ENCODE peak calls at places on chromosomes 4 and X, in seven cellular contexts. L is neuronal stem cell, E is IMR-90, C is mesendoderm, Y is H9, R is mesenchymal stem cell, H is H1. F is an unnamed sample.

GRCh38 chr4:108359936-108360681 is 191.4 kb upstream of the LEF1 start:
- DNase-seq in L (no peak), E (no peak), C (peak; percentile 90), Y (no peak), R (peak; percentile 14), H (no peak), F (no peak)

GRCh38 chrX:119477812-119478232 is 9.6 kb downstream of the SLC25A5 start:
- DNase-seq in L (no peak), E (peak; percentile 93), C (no peak), Y (no peak), R (peak; percentile 95), H (no peak), F (peak; percentile 73)

GRCh38 chr4:67765928-67766327 is 11.7 kb upstream of the GNRHR start:
- DNase-seq in L (no peak), E (peak; percentile 31), C (no peak), Y (no peak), R (no peak), H (no peak), F (no peak)

GRCh38 chr4:186472948-186473347 is 82.4 kb downstream of the MTNR1A start:
- DNase-seq in L (peak; percentile 17), E (peak; percentile 56), C (peak; percentile 72), Y (peak; percentile 43), R (peak; percentile 33), H (no peak), F (no peak)

GRCh38 chrX:13747836-13748235 is 13.3 kb downstream of the OFD1 start:
- DNase-seq in L (no peak), E (peak; percentile 76), C (peak; percentile 51), Y (no peak), R (peak; percentile 63), H (no peak), F (no peak)

GRCh38 chr4:10983274-10983673 is 298.7 kb upstream of the CLNK start:
- DNase-seq in L (no peak), E (no peak), C (peak; percentile 89), Y (no peak), R (no peak), H (no peak), F (peak; percentile 19)

GRCh38 chr4:57424231-57424897 is 314.2 kb upstream of the IGFBP7 start:
- DNase-seq in L (no peak), E (peak; percentile 14), C (peak; percentile 71), Y (no peak), R (no peak), H (no peak), F (peak; percentile 66)

GRCh38 chrX:115592997-115593734 is 32.2 kb downstream of the PLS3 start:
- DNase-seq in L (no peak), E (peak; percentile 56), C (peak; percentile 66), Y (no peak), R (peak; percentile 36), H (no peak), F (peak; percentile 71)

GRCh38 chr4:25915359-25915716 is 1.3 kb downstream of the SMIM20 start:
- DNase-seq in L (no peak), E (no peak), C (no peak), Y (no peak), R (no peak), H (no peak), F (no peak)

GRCh38 chrX:119427024-119427794 is 28.1 kb downstream of the SLC25A43 start:
- DNase-seq in L (no peak), E (peak; percentile 34), C (no peak), Y (no peak), R (peak; percentile 18), H (no peak), F (no peak)

DNA sequence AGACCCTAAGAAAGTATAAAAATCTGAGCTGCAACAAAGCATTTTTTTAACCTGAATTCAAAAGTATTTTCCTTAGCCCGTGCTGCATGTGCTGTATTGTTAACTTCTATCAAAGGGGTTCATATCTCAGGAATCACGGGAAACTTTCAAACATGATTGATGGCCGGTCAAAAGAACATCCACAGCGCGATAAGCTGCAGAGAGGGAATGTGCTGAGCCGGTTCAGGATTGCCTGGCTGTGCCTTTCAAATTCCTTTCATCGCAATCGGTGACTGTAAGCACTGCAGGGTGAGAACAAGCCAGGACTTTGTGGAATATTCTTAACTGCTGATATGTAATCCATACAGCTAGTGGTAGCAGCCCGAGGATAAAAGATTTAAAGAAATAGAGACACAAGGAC is 210.9 kb upstream of the NOCT start:
- DNase-seq in L (no peak), E (peak; percentile 7), C (peak; percentile 19), Y (no peak), R (no peak), H (no peak), F (peak; percentile 33)
- H2AK5ac ChIP-seq in L (no peak overlapping the region), E (no peak overlapping the region), C (no peak overlapping the region), Y (no peak overlapping the region), R (no peak overlapping the region), H (no peak overlapping the region), F (no peak overlapping the region)

GRCh38 chr4:41806807-41807206 is 58.3 kb upstream of the PHOX2B start:
- DNase-seq in L (no peak), E (no peak), C (no peak), Y (no peak), R (no peak), H (no peak), F (no peak)
- H3K23ac ChIP-seq in L (no peak overlapping the region), E (no peak overlapping the region), C (no peak overlapping the region), Y (no peak overlapping the region), R (no peak overlapping the region), H (no peak overlapping the region), F (no peak overlapping the region)

GRCh38 chrX:39564751-39565150 is 533.0 kb downstream of the BCOR start:
- DNase-seq in L (no peak), E (no peak), C (peak; percentile 26), Y (no peak), R (no peak), H (no peak), F (peak; percentile 78)
- H2AK5ac ChIP-seq in L (no peak overlapping the region), E (no peak overlapping the region), C (no peak overlapping the region), Y (no peak overlapping the region), R (no peak overlapping the region), H (no peak overlapping the region), F (no peak overlapping the region)

GRCh38 chrX:5788930-5789329 is 439.7 kb downstream of the NLGN4X start:
- DNase-seq in L (no peak), E (no peak), C (no peak), Y (no peak), R (no peak), H (no peak), F (no peak)
- H3K23ac ChIP-seq in L (no peak overlapping the region), E (no peak overlapping the region), C (no peak overlapping the region), Y (no peak overlapping the region), R (no peak overlapping the region), H (no peak overlapping the region), F (no peak overlapping the region)

GRCh38 chrX:56216332-56216731 is 15.8 kb upstream of the KLF8 start:
- DNase-seq in L (no peak), E (no peak), C (no peak), Y (no peak), R (no peak), H (no peak), F (no peak)
- H2AK5ac ChIP-seq in L (no peak overlapping the region), E (no peak overlapping the region), C (no peak overlapping the region), Y (no peak overlapping the region), R (no peak overlapping the region), H (no peak overlapping the region), F (no peak overlapping the region)

DNA sequence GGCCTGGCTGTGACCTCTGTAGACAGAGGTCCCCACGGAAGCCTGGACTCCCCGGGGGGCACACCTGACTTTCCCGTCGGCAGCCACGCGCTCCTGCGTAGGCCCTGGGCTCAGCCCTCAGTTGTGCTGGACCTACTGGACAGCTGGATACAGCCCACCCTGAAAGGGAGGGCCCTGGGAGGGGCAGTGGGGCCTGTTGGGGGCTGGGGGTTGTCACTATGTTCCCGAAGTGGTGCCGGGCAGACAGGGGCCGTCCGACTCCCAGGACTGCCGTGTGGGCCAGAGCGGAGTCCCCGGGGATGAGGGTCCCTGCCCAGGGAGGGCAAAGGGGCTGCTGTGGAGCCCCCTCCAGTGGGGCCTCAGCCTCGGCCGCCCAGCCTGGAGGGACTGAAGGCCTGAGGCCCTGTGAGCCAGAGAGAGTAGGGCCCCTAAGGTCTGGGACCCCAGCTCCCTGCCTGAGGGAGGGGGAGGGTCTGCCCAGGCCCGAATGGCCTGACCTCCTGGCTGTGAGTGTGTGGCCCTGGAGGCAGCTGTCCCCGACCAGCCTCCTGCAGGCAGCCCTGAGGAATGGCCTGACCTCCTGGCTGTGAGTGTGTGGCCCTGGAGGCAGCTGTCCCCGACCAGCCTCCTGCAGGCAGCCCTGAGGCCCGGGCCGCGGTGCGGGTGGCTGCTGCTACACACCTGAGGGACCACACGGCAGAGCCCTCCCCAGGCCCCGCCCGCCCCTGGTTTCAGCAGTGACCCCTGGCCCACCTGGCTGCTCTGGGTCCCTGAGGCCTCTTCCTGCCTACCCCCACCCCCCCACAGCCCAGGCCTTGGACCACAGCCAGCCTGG is 25.8 kb downstream of the FGFRL1 start:
- DNase-seq in L (no peak), E (no peak), C (no peak), Y (no peak), R (no peak), H (no peak), F (peak; percentile 71)
- H3K23ac ChIP-seq in L (peak overlapping the region; percentile 43), E (no peak overlapping the region), C (no peak overlapping the region), Y (no peak overlapping the region), R (no peak overlapping the region), H (no peak overlapping the region), F (no peak overlapping the region)

GRCh38 chr4:181971411-181971810 is 271.8 kb upstream of the TENM3 start:
- DNase-seq in L (no peak), E (no peak), C (no peak), Y (no peak), R (no peak), H (no peak), F (peak; percentile 67)
- H2AK5ac ChIP-seq in L (no peak overlapping the region), E (peak overlapping the region; percentile 11), C (no peak overlapping the region), Y (no peak overlapping the region), R (no peak overlapping the region), H (no peak overlapping the region), F (no peak overlapping the region)

DNA sequence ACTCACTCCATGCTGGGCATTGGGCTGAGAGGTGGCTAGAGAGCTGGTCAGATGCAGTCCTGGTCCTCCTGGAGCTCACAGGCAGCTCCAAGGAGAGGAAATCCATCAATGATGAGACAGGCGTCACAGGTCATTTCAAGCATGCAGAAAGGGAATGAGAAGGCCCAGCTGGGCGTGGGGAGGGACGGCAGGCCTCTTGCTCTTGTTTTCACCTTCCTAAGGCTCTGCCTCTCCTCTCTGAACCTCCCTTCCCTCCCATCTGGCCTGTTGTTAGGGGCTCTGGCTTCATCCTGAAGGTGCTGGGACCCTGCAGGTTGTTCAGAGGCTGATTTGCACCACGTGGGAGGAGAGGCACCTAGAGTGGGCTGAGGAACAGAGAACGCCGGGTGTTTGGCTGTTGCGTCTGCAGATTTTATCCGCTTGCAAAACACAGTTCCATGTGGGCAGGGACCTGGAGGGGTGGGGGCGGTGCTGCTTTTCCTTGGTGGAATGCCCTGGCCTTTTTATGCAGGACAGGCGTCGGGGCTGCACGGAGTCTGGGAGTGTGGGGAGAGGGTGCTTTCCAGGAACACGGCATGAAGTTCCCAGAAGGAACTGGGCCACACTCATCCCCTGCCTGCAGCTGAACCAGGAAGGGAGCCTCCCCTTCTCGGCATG is 81.5 kb upstream of the PSAPL1 start:
- DNase-seq in L (no peak), E (no peak), C (no peak), Y (no peak), R (no peak), H (no peak), F (no peak)
- H3K23ac ChIP-seq in L (no peak overlapping the region), E (no peak overlapping the region), C (no peak overlapping the region), Y (no peak overlapping the region), R (no peak overlapping the region), H (no peak overlapping the region), F (no peak overlapping the region)

GRCh38 chr4:40546972-40547371 is 82.7 kb downstream of the RBM47 start:
- DNase-seq in L (no peak), E (no peak), C (no peak), Y (no peak), R (no peak), H (no peak), F (no peak)
- H2AK5ac ChIP-seq in L (no peak overlapping the region), E (no peak overlapping the region), C (no peak overlapping the region), Y (no peak overlapping the region), R (no peak overlapping the region), H (no peak overlapping the region), F (no peak overlapping the region)